ENCODE peak calls at places on chromosomes 4 and X, in four cellular contexts. R, Q, H and O are unnamed samples. For H3K9me3, the result is how much of the 10 kb centered on the place peaks cover.

GRCh38 chr4:100591156-100591876 is 73.5 kb upstream of the EMCN start:
- DNase-seq in H (no peak), Q (no peak), R (peak), O (no peak)

GRCh38 chrX:135185795-135186443 is 14.7 kb upstream of the CT55 start:
- DNase-seq in R (no peak), Q (no peak), H (no peak), O (no peak)

GRCh38 chr4:25351777-25352421 is 25.2 kb upstream of the ANAPC4 start:
- DNase-seq in H (no peak), R (no peak), Q (no peak), O (no peak)

GRCh38 chr4:147287588-147287890 is 193.4 kb upstream of the EDNRA start:
- DNase-seq in Q (no peak), H (no peak), R (no peak), O (no peak)

GRCh38 chr4:138055890-138056289 is 186.3 kb downstream of the SLC7A11 start:
- DNase-seq in Q (no peak), R (no peak), H (no peak), O (no peak)

GRCh38 chrX:153684447-153685178 is 3.1 kb upstream of the SLC6A8 start:
- DNase-seq in H (no peak), Q (no peak), R (peak), O (peak)

GRCh38 chrX:9416562-9417319 is 48.1 kb upstream of the TBL1X start:
- DNase-seq in H (no peak), Q (no peak), R (no peak), O (no peak)

GRCh38 chrX:126658447-126658846 is 105.8 kb upstream of the DCAF12L1 start:
- DNase-seq in R (no peak), Q (no peak), H (no peak), O (no peak)

GRCh38 chr4:56200275-56200674 is 187.0 kb downstream of the AASDH start:
- DNase-seq in Q (no peak), H (no peak), R (no peak), O (no peak)

GRCh38 chr4:98260047-98260578 is 1.1 kb upstream of the RAP1GDS1 start:
- DNase-seq in Q (peak), R (peak), H (peak), O (no peak)

GRCh38 chr4:56655209-56655626 is 25.9 kb downstream of the HOPX start:
- DNase-seq in Q (peak), R (peak), H (no peak), O (peak)

GRCh38 chr4:112361181-112361791 is 64.1 kb downstream of the ALPK1 start:
- DNase-seq in R (no peak), Q (no peak), H (no peak), O (no peak)

GRCh38 chr4:142696334-142697122 is 149.6 kb downstream of the INPP4B start:
- DNase-seq in R (no peak), H (no peak), Q (no peak), O (no peak)

GRCh38 chr4:21543514-21543913 is 405.1 kb downstream of the KCNIP4 start:
- DNase-seq in H (no peak), R (no peak), Q (no peak), O (no peak)

GRCh38 chrX:118528089-118528753 is 32.6 kb downstream of the DOCK11 start:
- DNase-seq in H (no peak), Q (peak), R (no peak), O (peak)

GRCh38 chrX:133926099-133926498 is 59.3 kb downstream of the GPC3 start:
- DNase-seq in H (no peak), Q (no peak), R (no peak), O (no peak)
- TF ChIP-seq POLR2AphosphoS5 in H (no peak), Q (no peak), R (no peak), O (no peak)

GRCh38 chr4:63348735-63349673 is 1060.2 kb downstream of the TECRL start:
- DNase-seq in H (no peak), R (peak), Q (no peak), O (peak)

GRCh38 chr4:63349674-63350025 is 1059.6 kb downstream of the TECRL start:
- DNase-seq in H (no peak), R (no peak), Q (no peak), O (no peak)
- H3K9me3 ChIP-seq in H (under half), R (under half), Q (under half), O (half or more)

GRCh38 chrX:2705036-2705435 is 13.9 kb downstream of the CD99 start:
- DNase-seq in H (no peak), Q (no peak), R (no peak), O (peak)
- TF ChIP-seq POLR2AphosphoS5 in H (no peak), Q (peak), R (peak), O (no peak)

GRCh38 chr4:183118585-183118984 is 19.5 kb downstream of the WWC2 start:
- DNase-seq in H (no peak), Q (no peak), R (no peak), O (no peak)
- H3K9me3 ChIP-seq in H (under half), Q (under half), R (under half), O (under half)

GRCh38 chr4:6763330-6763851 is 19.1 kb upstream of the KIAA0232 start:
- DNase-seq in R (no peak), H (peak), Q (peak), O (no peak)
- TF ChIP-seq POLR2AphosphoS5 in R (no peak), H (no peak), Q (no peak), O (no peak)

GRCh38 chrX:48064261-48064660 is 7.2 kb downstream of the ZNF630 start:
- DNase-seq in H (no peak), Q (no peak), R (no peak), O (no peak)

GRCh38 chrX:48058621-48059295 is 12.7 kb downstream of the ZNF630 start:
- DNase-seq in H (no peak), R (no peak), Q (no peak), O (no peak)

DNA sequence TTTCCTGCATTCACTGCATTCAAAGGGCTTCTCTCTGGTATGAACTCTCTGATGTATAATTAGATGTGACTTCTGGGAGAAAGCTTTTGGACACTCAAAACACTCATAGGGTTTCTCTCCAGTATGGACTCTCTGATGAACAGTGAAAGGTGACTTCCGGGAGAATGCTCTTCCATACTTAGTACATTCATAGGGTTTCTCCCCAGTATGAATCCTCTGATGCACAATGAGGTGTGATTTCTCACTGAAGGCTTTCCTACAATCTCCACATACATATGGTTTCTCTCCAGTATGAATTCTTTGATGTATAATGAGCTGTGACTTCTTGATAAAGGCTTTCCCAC is 12.2 kb downstream of the ZNF630 start:
- DNase-seq in R (no peak), H (no peak), Q (no peak), O (no peak)
- H3K9me3 ChIP-seq in R (under half), H (half or more), Q (under half), O (under half)

GRCh38 chr4:125316391-125316780 is 1.6 kb downstream of the FAT4 start:
- DNase-seq in Q (peak), R (no peak), H (no peak), O (peak)

GRCh38 chr4:125313989-125314602 is 659 bp upstream of the FAT4 start:
- DNase-seq in R (no peak), Q (no peak), H (no peak), O (no peak)

GRCh38 chr4:125315571-125316390 is 1.0 kb downstream of the FAT4 start:
- DNase-seq in Q (peak), R (peak), H (no peak), O (peak)

GRCh38 chr4:125313497-125313896 is 1.3 kb upstream of the FAT4 start:
- DNase-seq in R (peak), H (no peak), Q (no peak), O (no peak)

GRCh38 chr4:125314676-125315570 is at the start of gene FAT4:
- DNase-seq in H (peak), Q (peak), R (peak), O (peak)
- TF ChIP-seq POLR2AphosphoS5 in H (peak), Q (peak), R (peak), O (peak)

DNA sequence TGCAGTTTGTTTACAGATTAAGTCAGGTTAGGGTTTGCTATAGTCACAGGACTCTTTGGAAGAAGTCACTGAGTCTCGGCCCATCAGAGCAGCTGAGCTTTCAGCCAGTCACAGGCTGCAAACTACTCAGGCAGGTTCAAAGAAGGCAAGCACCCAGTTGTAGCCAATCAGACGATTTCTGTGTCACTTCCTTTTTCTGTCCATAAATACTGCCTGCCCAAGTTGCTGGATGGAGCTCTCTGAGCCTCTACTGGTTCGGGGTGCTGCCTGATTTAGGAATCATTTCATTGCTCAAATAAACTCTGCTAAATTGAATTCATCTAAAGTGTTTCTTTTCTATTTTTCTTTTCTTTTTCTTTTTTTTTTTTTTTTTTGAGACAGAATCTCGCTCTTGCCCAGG is 7.3 kb upstream of the SH3BP2 start:
- DNase-seq in H (no peak), Q (no peak), R (peak), O (peak)
- H3K9me3 ChIP-seq in H (under half), Q (under half), R (under half), O (under half)

GRCh38 chrX:23503835-23504539 is 163.3 kb upstream of the PRDX4 start:
- DNase-seq in H (peak), R (peak), Q (peak), O (no peak)
- TF ChIP-seq POLR2AphosphoS5 in H (peak), R (no peak), Q (no peak), O (no peak)

DNA sequence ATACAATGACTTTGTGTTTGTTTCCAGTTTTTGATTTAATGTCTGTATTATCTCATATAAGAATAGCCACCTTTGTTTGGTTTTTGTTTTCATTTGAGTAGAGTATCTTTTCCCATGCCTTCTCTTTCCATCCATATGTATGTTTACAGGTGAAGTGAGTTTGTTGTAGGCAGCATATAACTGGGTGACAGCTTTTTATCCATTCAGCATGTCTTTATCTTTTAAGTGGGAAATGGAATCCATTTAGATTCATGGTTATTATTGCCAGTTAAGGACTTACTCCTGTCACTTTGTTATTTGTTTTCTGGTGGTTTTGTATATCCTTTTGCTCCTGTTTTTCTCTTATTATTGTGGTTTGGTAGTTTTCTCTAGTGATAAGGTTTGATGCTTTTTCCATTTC is 34.3 kb downstream of the SCLT1 start:
- DNase-seq in Q (no peak), R (no peak), H (no peak), O (no peak)
- H3K9me3 ChIP-seq in Q (half or more), R (half or more), H (half or more), O (under half)